ENCODE peak calls at places on chromosomes 5 and 9, in six cellular contexts. B, R, I, U, O and N are unnamed samples.

GRCh38 chr5:6587171-6587570 is 45.7 kb downstream of the NSUN2 start:
- DNase-seq in U (peak; percentile 79), R (peak; percentile 31), B (no peak), O (no peak), I (no peak), N (no peak)

GRCh38 chr9:109914280-109915027 is 134.5 kb downstream of the PALM2AKAP2 start:
- DNase-seq in I (no peak), O (no peak), R (no peak), B (no peak), U (no peak), N (peak; percentile 74)

GRCh38 chr5:150129813-150130492 is 25.7 kb downstream of the PDGFRB start:
- DNase-seq in O (peak; percentile 24), B (peak; percentile 78), R (peak; percentile 63), U (peak; percentile 95), I (peak; percentile 68), N (peak; percentile 64)

GRCh38 chr5:17229308-17229707 is 11.9 kb downstream of the BASP1 start:
- DNase-seq in B (no peak), O (no peak), R (no peak), U (no peak), I (no peak), N (no peak)

GRCh38 chr9:119841005-119841404 is 471.8 kb upstream of the BRINP1 start:
- DNase-seq in O (no peak), I (no peak), B (no peak), R (peak; percentile 24), U (no peak), N (no peak)

GRCh38 chr5:72955143-72955767 is 586 bp upstream of the FCHO2 start:
- DNase-seq in B (peak; percentile 81), U (no peak), R (no peak), O (no peak), I (peak; percentile 31), N (peak; percentile 57)

GRCh38 chr5:15722305-15722704 is 222.3 kb downstream of the FBXL7 start:
- DNase-seq in R (no peak), O (no peak), B (no peak), I (no peak), U (no peak), N (no peak)

GRCh38 chr5:56711191-56711590 is 104.2 kb upstream of the MAP3K1 start:
- DNase-seq in R (no peak), B (no peak), O (no peak), I (no peak), U (no peak), N (no peak)

GRCh38 chr5:446864-447263 is 3.9 kb downstream of the EXOC3 start:
- DNase-seq in R (peak; percentile 57), U (peak; percentile 72), B (no peak), O (peak; percentile 36), I (no peak), N (peak; percentile 55)

GRCh38 chr5:21654-22233 is 70.2 kb upstream of the PLEKHG4B start:
- DNase-seq in B (no peak), I (no peak), U (no peak), R (no peak), O (no peak), N (peak; percentile 57)

GRCh38 chr5:178563621-178564020 is 26.6 kb downstream of the COL23A1 start:
- DNase-seq in U (no peak), B (no peak), R (no peak), O (no peak), I (no peak), N (no peak)

GRCh38 chr5:1159774-1160406 is 41.5 kb upstream of the SLC6A19 start:
- DNase-seq in B (no peak), O (no peak), U (no peak), R (no peak), I (no peak), N (no peak)

GRCh38 chr5:72288923-72289322 is 31.1 kb downstream of the MRPS27 start:
- DNase-seq in B (no peak), O (no peak), R (peak; percentile 99), U (no peak), I (no peak), N (no peak)

GRCh38 chr5:109324941-109325340 is 84.8 kb downstream of the PJA2 start:
- DNase-seq in O (no peak), I (no peak), U (no peak), B (no peak), R (no peak), N (no peak)

GRCh38 chr9:6902423-6902822 is 144.7 kb downstream of the KDM4C start:
- DNase-seq in B (no peak), R (peak; percentile 25), I (peak; percentile 9), O (no peak), U (no peak), N (peak; percentile 9)

GRCh38 chr5:69245031-69245430 is 10.3 kb downstream of the CDK7 start:
- DNase-seq in O (no peak), I (no peak), U (no peak), R (no peak), B (no peak), N (no peak)

GRCh38 chr5:175654807-175655206 is 3.1 kb upstream of the HRH2 start:
- DNase-seq in I (peak; percentile 49), U (no peak), R (no peak), O (no peak), B (no peak), N (peak; percentile 75)

GRCh38 chr9:77892955-77893514 is 138.6 kb downstream of the GNAQ start:
- DNase-seq in I (no peak), O (no peak), R (no peak), U (no peak), B (no peak), N (no peak)